ENCODE peak calls at places on chromosomes 13 and 19, in six cellular contexts. One of them, this sample, is unnamed.

GRCh38 chr13:71638728-71639127 is 228.3 kb downstream of the DACH1 start:
- DNase-seq in AG09309: no peak
- DNase-seq in left cardiac atrium: no peak
- DNase-seq in stimulated activated CD8-positive, alpha-beta memory T cell treated with anti-CD3 and anti-CD28 coated beads, Interleukin-15, amount 100 ng/mL, for 4 hours: no peak
- DNase-seq in GM18507: no peak
- DNase-seq in psoas muscle: no peak
- DNase-seq in this sample: no peak

GRCh38 chr13:20230913-20231838 is 943 bp downstream of the GJB6 start:
- DNase-seq in AG09309: no peak
- DNase-seq in left cardiac atrium: no peak
- DNase-seq in stimulated activated CD8-positive, alpha-beta memory T cell treated with anti-CD3 and anti-CD28 coated beads, Interleukin-15, amount 100 ng/mL, for 4 hours: no peak
- DNase-seq in GM18507: no peak
- DNase-seq in psoas muscle: no peak
- DNase-seq in this sample: no peak

GRCh38 chr19:35331551-35332214 is 2.7 kb downstream of the CD22 start:
- DNase-seq in AG09309: no peak
- DNase-seq in left cardiac atrium: no peak
- DNase-seq in stimulated activated CD8-positive, alpha-beta memory T cell treated with anti-CD3 and anti-CD28 coated beads, Interleukin-15, amount 100 ng/mL, for 4 hours: no peak
- DNase-seq in GM18507: no peak
- DNase-seq in psoas muscle: no peak
- DNase-seq in this sample: no peak

GRCh38 chr13:114110091-114110829 is 22.2 kb downstream of the RASA3 start:
- DNase-seq in AG09309: no peak
- DNase-seq in left cardiac atrium: peak; percentile 53
- DNase-seq in stimulated activated CD8-positive, alpha-beta memory T cell treated with anti-CD3 and anti-CD28 coated beads, Interleukin-15, amount 100 ng/mL, for 4 hours: no peak
- DNase-seq in GM18507: no peak
- DNase-seq in psoas muscle: peak; percentile 73
- DNase-seq in this sample: no peak

GRCh38 chr13:32453981-32454380 is 26.1 kb upstream of the N4BP2L1 start:
- DNase-seq in AG09309: no peak
- DNase-seq in left cardiac atrium: no peak
- DNase-seq in stimulated activated CD8-positive, alpha-beta memory T cell treated with anti-CD3 and anti-CD28 coated beads, Interleukin-15, amount 100 ng/mL, for 4 hours: no peak
- DNase-seq in GM18507: no peak
- DNase-seq in psoas muscle: no peak
- DNase-seq in this sample: no peak

GRCh38 chr19:41753936-41754529 is 1.3 kb upstream of the CEACAM6 start:
- DNase-seq in AG09309: no peak
- DNase-seq in left cardiac atrium: no peak
- DNase-seq in stimulated activated CD8-positive, alpha-beta memory T cell treated with anti-CD3 and anti-CD28 coated beads, Interleukin-15, amount 100 ng/mL, for 4 hours: peak; percentile 46
- DNase-seq in GM18507: no peak
- DNase-seq in psoas muscle: no peak
- DNase-seq in this sample: no peak

GRCh38 chr19:11377237-11377636 is 2.8 kb downstream of the SWSAP1 start:
- DNase-seq in AG09309: peak; percentile 73
- DNase-seq in left cardiac atrium: peak; percentile 61
- DNase-seq in stimulated activated CD8-positive, alpha-beta memory T cell treated with anti-CD3 and anti-CD28 coated beads, Interleukin-15, amount 100 ng/mL, for 4 hours: no peak
- DNase-seq in GM18507: no peak
- DNase-seq in psoas muscle: no peak
- DNase-seq in this sample: no peak

GRCh38 chr13:77698211-77699058 is 948 bp downstream of the SLAIN1 start:
- DNase-seq in AG09309: no peak
- DNase-seq in left cardiac atrium: peak; percentile 25
- DNase-seq in stimulated activated CD8-positive, alpha-beta memory T cell treated with anti-CD3 and anti-CD28 coated beads, Interleukin-15, amount 100 ng/mL, for 4 hours: peak; percentile 8
- DNase-seq in GM18507: no peak
- DNase-seq in psoas muscle: peak; percentile 61
- DNase-seq in this sample: no peak

GRCh38 chr13:36190771-36191170 is 23.6 kb downstream of the SOHLH2 start:
- DNase-seq in AG09309: no peak
- DNase-seq in left cardiac atrium: no peak
- DNase-seq in stimulated activated CD8-positive, alpha-beta memory T cell treated with anti-CD3 and anti-CD28 coated beads, Interleukin-15, amount 100 ng/mL, for 4 hours: no peak
- DNase-seq in GM18507: no peak
- DNase-seq in psoas muscle: no peak
- DNase-seq in this sample: no peak

GRCh38 chr13:33578786-33579185 is 239.2 kb upstream of the RFC3 start:
- DNase-seq in AG09309: no peak
- DNase-seq in left cardiac atrium: no peak
- DNase-seq in stimulated activated CD8-positive, alpha-beta memory T cell treated with anti-CD3 and anti-CD28 coated beads, Interleukin-15, amount 100 ng/mL, for 4 hours: no peak
- DNase-seq in GM18507: no peak
- DNase-seq in psoas muscle: no peak
- DNase-seq in this sample: no peak

GRCh38 chr19:50513746-50514345 is at the start of gene ASPDH:
- DNase-seq in AG09309: no peak
- DNase-seq in left cardiac atrium: no peak
- DNase-seq in stimulated activated CD8-positive, alpha-beta memory T cell treated with anti-CD3 and anti-CD28 coated beads, Interleukin-15, amount 100 ng/mL, for 4 hours: no peak
- DNase-seq in GM18507: no peak
- DNase-seq in psoas muscle: no peak
- DNase-seq in this sample: peak; percentile 37

GRCh38 chr13:41458939-41459753 is 1.8 kb downstream of the RGCC start:
- DNase-seq in AG09309: peak; percentile 25
- DNase-seq in left cardiac atrium: peak; percentile 28
- DNase-seq in stimulated activated CD8-positive, alpha-beta memory T cell treated with anti-CD3 and anti-CD28 coated beads, Interleukin-15, amount 100 ng/mL, for 4 hours: peak; percentile 31
- DNase-seq in GM18507: no peak
- DNase-seq in psoas muscle: no peak
- DNase-seq in this sample: no peak

GRCh38 chr19:31339405-31339804 is 9.8 kb downstream of the TSHZ3 start:
- DNase-seq in AG09309: no peak
- DNase-seq in left cardiac atrium: no peak
- DNase-seq in stimulated activated CD8-positive, alpha-beta memory T cell treated with anti-CD3 and anti-CD28 coated beads, Interleukin-15, amount 100 ng/mL, for 4 hours: no peak
- DNase-seq in GM18507: no peak
- DNase-seq in psoas muscle: no peak
- DNase-seq in this sample: no peak

GRCh38 chr13:77535448-77535847 is at the start of gene SCEL:
- DNase-seq in AG09309: no peak
- DNase-seq in left cardiac atrium: no peak
- DNase-seq in stimulated activated CD8-positive, alpha-beta memory T cell treated with anti-CD3 and anti-CD28 coated beads, Interleukin-15, amount 100 ng/mL, for 4 hours: no peak
- DNase-seq in GM18507: no peak
- DNase-seq in psoas muscle: no peak
- DNase-seq in this sample: no peak

GRCh38 chr13:49495783-49496762 is at the start of gene PHF11:
- DNase-seq in AG09309: no peak
- DNase-seq in left cardiac atrium: peak; percentile 85
- DNase-seq in stimulated activated CD8-positive, alpha-beta memory T cell treated with anti-CD3 and anti-CD28 coated beads, Interleukin-15, amount 100 ng/mL, for 4 hours: peak; percentile 82
- DNase-seq in GM18507: peak; percentile 77
- DNase-seq in psoas muscle: peak; percentile 91
- DNase-seq in this sample: no peak

GRCh38 chr19:31350693-31351211 is 1.5 kb upstream of the TSHZ3 start:
- DNase-seq in AG09309: no peak
- DNase-seq in left cardiac atrium: peak; percentile 64
- DNase-seq in stimulated activated CD8-positive, alpha-beta memory T cell treated with anti-CD3 and anti-CD28 coated beads, Interleukin-15, amount 100 ng/mL, for 4 hours: no peak
- DNase-seq in GM18507: no peak
- DNase-seq in psoas muscle: peak; percentile 67
- DNase-seq in this sample: no peak

GRCh38 chr19:4781851-4782250 is 9.7 kb upstream of the FEM1A start:
- DNase-seq in AG09309: no peak
- DNase-seq in left cardiac atrium: no peak
- DNase-seq in stimulated activated CD8-positive, alpha-beta memory T cell treated with anti-CD3 and anti-CD28 coated beads, Interleukin-15, amount 100 ng/mL, for 4 hours: no peak
- DNase-seq in GM18507: no peak
- DNase-seq in psoas muscle: no peak
- DNase-seq in this sample: no peak

GRCh38 chr13:83943530-83944279 is 61.4 kb upstream of the SLITRK1 start:
- DNase-seq in AG09309: no peak
- DNase-seq in left cardiac atrium: no peak
- DNase-seq in stimulated activated CD8-positive, alpha-beta memory T cell treated with anti-CD3 and anti-CD28 coated beads, Interleukin-15, amount 100 ng/mL, for 4 hours: no peak
- DNase-seq in GM18507: no peak
- DNase-seq in psoas muscle: no peak
- DNase-seq in this sample: no peak

This sample was measured in cerebellar nuclear complex.